ENCODE peak calls at places on chromosomes 7 and 10, in four cellular contexts. V is K562, D is GM12878, N is HL-60. U is an unnamed sample.

GRCh38 chr7:136874393-136875032 is 6.1 kb downstream of the CHRM2 start:
- DNase-seq in V (peak), D (no peak), N (no peak), U (no peak)

GRCh38 chr10:78277267-78277666 is 243.6 kb downstream of the RPS24 start:
- DNase-seq in V (no peak), D (no peak), N (no peak), U (no peak)

GRCh38 chr7:2517004-2517403 is 2.6 kb upstream of the LFNG start:
- DNase-seq in V (no peak), D (no peak), N (no peak), U (no peak)

GRCh38 chr10:30987463-30987862 is 44.2 kb downstream of the ZNF438 start:
- DNase-seq in V (no peak), D (no peak), N (no peak), U (no peak)

GRCh38 chr10:93894516-93895378 is 969 bp downstream of the SLC35G1 start:
- DNase-seq in V (peak), D (no peak), N (no peak), U (no peak)

GRCh38 chr10:114372179-114372578 is 32.1 kb downstream of the AFAP1L2 start:
- DNase-seq in V (no peak), D (no peak), N (no peak), U (no peak)

GRCh38 chr10:131735577-131735976 is 165.2 kb upstream of the PPP2R2D start:
- DNase-seq in V (no peak), D (no peak), N (no peak), U (no peak)

GRCh38 chr7:55144333-55144954 is 125.6 kb downstream of the EGFR start:
- DNase-seq in V (peak), D (no peak), N (no peak), U (no peak)

GRCh38 chr7:33705333-33705833 is 200.0 kb upstream of the BMPER start:
- DNase-seq in V (no peak), D (no peak), N (no peak), U (no peak)

GRCh38 chr10:88949912-88950664 is 2.5 kb downstream of the ACTA2 start:
- DNase-seq in V (no peak), D (no peak), N (peak), U (no peak)

GRCh38 chr10:29637537-29637936 is 2.8 kb upstream of the SVIL start:
- DNase-seq in V (no peak), D (no peak), N (no peak), U (no peak)

GRCh38 chr10:121926669-121927360 is 1.0 kb downstream of the ATE1 start:
- DNase-seq in V (no peak), D (no peak), N (peak), U (no peak)

GRCh38 chr10:75782463-75783248 is 351.2 kb downstream of the LRMDA start:
- DNase-seq in V (no peak), D (no peak), N (no peak), U (no peak)

GRCh38 chr10:27783660-27784059 is 38.0 kb upstream of the MKX start:
- DNase-seq in V (no peak), D (no peak), N (peak), U (no peak)

GRCh38 chr10:100303724-100304319 is 17.3 kb upstream of the BLOC1S2 start:
- DNase-seq in V (peak), D (no peak), N (no peak), U (no peak)

GRCh38 chr10:116070743-116071320 is 202.2 kb downstream of the GFRA1 start:
- DNase-seq in V (no peak), D (no peak), N (no peak), U (no peak)

GRCh38 chr7:64733550-64734240 is 60.5 kb upstream of the ZNF138 start:
- DNase-seq in V (no peak), D (no peak), N (no peak), U (no peak)
- TF ChIP-seq SPI1 in V (no peak), D (no peak), N (no peak), U (no peak)

GRCh38 chr10:17882557-17882956 is 69.2 kb upstream of the SLC39A12 start:
- DNase-seq in V (no peak), D (no peak), N (no peak), U (no peak)

GRCh38 chr10:17880596-17880995 is 71.1 kb upstream of the SLC39A12 start:
- DNase-seq in V (no peak), D (no peak), N (no peak), U (no peak)

GRCh38 chr10:17888189-17888588 is 63.5 kb upstream of the SLC39A12 start:
- DNase-seq in V (no peak), D (no peak), N (no peak), U (no peak)

GRCh38 chr10:17878896-17879295 is 69.7 kb downstream of the MRC1 start:
- DNase-seq in V (no peak), D (no peak), N (no peak), U (no peak)

DNA sequence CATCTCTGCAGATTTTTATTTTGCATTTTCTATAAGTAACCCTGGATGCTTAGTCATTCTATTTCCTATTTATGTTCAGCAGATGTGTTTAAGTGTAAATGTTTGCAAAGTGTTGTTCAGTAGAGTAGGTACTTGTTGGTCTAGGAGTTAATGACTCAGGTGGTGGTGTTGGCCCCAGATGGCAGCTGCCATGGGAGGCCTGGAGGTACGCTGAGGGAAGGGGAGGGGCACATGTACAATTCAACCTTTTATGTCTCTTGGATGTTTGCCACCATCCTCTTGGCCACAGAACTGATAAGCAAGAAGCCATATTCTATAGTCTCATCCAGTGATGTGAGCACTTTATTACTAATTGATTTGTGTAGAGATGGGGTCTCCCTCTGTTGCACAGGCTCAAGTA is 68.1 kb upstream of the SLC39A12 start:
- DNase-seq in V (no peak), D (no peak), N (no peak), U (no peak)
- TF ChIP-seq SPI1 in V (no peak), D (no peak), N (no peak), U (no peak)

DNA sequence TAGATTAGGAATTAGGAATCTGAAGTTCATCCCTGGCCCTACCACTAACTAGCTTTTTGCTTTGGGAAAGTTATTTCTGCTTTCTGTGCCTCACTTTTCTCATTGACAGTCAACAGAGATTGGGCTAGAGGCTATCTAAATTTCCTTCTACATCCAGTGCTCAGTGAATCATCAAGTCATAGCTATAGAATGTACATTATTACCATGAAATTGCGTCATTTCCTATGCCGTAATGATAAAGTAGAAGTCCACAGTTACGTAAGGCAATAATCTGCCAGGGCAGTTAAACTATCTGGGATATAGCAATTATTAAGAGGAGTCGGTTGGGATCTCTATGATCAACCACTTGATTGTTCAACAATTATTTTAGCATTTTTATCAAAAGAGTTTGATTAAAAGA is 64.4 kb downstream of the ITGB8 start:
- DNase-seq in V (no peak), D (no peak), N (peak), U (no peak)
- TF ChIP-seq SPI1 in V (no peak), D (no peak), N (no peak), U (no peak)

GRCh38 chr7:107113866-107114265 is 54.9 kb upstream of the HBP1 start:
- DNase-seq in V (no peak), D (no peak), N (no peak), U (no peak)

GRCh38 chr7:107119376-107120100 is 49.3 kb upstream of the HBP1 start:
- DNase-seq in V (no peak), D (no peak), N (no peak), U (no peak)

GRCh38 chr7:107118109-107118900 is 50.5 kb upstream of the HBP1 start:
- DNase-seq in V (no peak), D (no peak), N (no peak), U (no peak)

GRCh38 chr7:107115114-107115513 is 53.7 kb upstream of the HBP1 start:
- DNase-seq in V (no peak), D (no peak), N (no peak), U (no peak)

DNA sequence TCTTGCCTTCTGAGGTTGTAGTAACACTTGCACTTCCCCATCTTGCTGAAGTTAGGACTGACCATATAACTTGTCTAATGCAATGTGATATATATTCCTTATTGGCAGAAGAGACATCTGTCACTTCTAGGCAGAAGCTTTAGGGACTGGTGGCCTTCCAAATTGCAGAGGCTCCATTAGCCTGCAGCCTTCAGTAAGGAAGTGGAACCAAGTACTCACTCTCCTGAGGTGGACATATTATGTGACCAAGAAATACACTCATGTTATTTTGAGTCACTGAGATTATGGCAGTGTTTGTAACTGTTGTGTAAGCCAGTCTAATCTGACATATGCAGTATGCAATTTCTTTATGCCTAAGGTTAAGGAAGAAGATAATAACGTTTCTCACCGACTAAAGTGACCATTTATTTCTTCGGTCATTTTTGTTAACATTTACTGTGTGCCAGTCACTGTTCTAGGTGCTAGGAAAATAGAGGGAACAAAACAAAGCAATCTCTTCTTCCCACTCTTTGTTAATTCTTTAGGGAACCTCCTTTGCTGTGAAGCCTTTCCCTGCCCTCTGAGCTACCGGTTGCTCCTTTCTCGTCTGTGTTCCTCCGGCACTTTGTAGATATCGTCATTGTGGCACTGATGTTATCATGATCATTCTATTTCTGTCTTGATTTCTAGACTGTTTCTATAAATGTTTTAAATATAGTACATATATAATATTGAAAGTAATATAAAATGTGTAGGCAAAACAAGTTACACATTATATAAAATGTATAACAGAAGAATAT is 52.9 kb upstream of the HBP1 start:
- DNase-seq in V (no peak), D (no peak), N (no peak), U (no peak)
- TF ChIP-seq SPI1 in V (peak), D (no peak), N (no peak), U (no peak)

GRCh38 chr7:1513657-1514095 is 9.5 kb upstream of the INTS1 start:
- DNase-seq in V (no peak), D (no peak), N (no peak), U (no peak)
- TF ChIP-seq SPI1 in V (no peak), D (no peak), N (no peak), U (no peak)

GRCh38 chr10:103198648-103199047 is 5.6 kb upstream of the NT5C2 start:
- DNase-seq in V (no peak), D (no peak), N (no peak), U (no peak)

GRCh38 chr10:103199498-103199897 is 6.4 kb upstream of the NT5C2 start:
- DNase-seq in V (no peak), D (no peak), N (peak), U (no peak)

GRCh38 chr10:103197891-103198290 is 4.8 kb upstream of the NT5C2 start:
- DNase-seq in V (no peak), D (no peak), N (no peak), U (no peak)

GRCh38 chr10:103193820-103194529 is 903 bp upstream of the NT5C2 start:
- DNase-seq in V (no peak), D (peak), N (peak), U (no peak)

GRCh38 chr10:103197177-103197576 is 4.1 kb upstream of the NT5C2 start:
- DNase-seq in V (no peak), D (no peak), N (peak), U (no peak)
- TF ChIP-seq SPI1 in V (peak), D (no peak), N (no peak), U (no peak)

GRCh38 chr7:18179058-18179457 is 151.4 kb upstream of the PRPS1L1 start:
- DNase-seq in V (no peak), D (no peak), N (peak), U (no peak)

GRCh38 chr7:18177129-18177814 is 149.6 kb upstream of the PRPS1L1 start:
- DNase-seq in V (peak), D (no peak), N (no peak), U (no peak)

GRCh38 chr7:18180685-18181084 is 153.0 kb upstream of the PRPS1L1 start:
- DNase-seq in V (peak), D (no peak), N (no peak), U (no peak)

GRCh38 chr7:18175801-18176450 is 148.3 kb upstream of the PRPS1L1 start:
- DNase-seq in V (no peak), D (no peak), N (no peak), U (no peak)

GRCh38 chr7:18177815-18178660 is 150.4 kb upstream of the PRPS1L1 start:
- DNase-seq in V (peak), D (peak), N (peak), U (peak)
- TF ChIP-seq SPI1 in V (peak), D (peak), N (peak), U (peak)

U was measured in GM12891.